ENCODE peak calls at places on chromosomes 5 and 9, in ten cellular contexts. T is K562, N is tibial nerve, C is NB4, A is stomach, Z is psoas muscle, F is ovary, B is fibroblast of mammary gland, Y is body of pancreas, D is sigmoid colon. S is an unnamed sample.

GRCh38 chr5:1438871-1439270 is 6.4 kb downstream of the SLC6A3 start:
- DNase-seq in T (no peak), N (no peak), C (no peak), A (no peak), Z (no peak), F (no peak), B (no peak), Y (no peak), D (no peak), S (no peak)

GRCh38 chr5:35198096-35198495 is 32.2 kb downstream of the PRLR start:
- DNase-seq in T (no peak), N (no peak), C (no peak), A (peak), Z (peak), F (peak), B (peak), Y (peak), D (no peak), S (peak)

GRCh38 chr5:136036991-136037705 is 8.4 kb downstream of the TGFBI start:
- DNase-seq in T (no peak), N (no peak), C (peak), A (no peak), Z (no peak), F (no peak), B (no peak), Y (peak), D (peak), S (peak)

GRCh38 chr5:169442354-169443248 is 141.0 kb upstream of the SPDL1 start:
- DNase-seq in T (no peak), N (no peak), C (peak), A (no peak), Z (no peak), F (no peak), B (peak), Y (no peak), D (no peak), S (peak)

GRCh38 chr5:6086871-6087270 is 291.5 kb downstream of the MED10 start:
- DNase-seq in T (no peak), N (no peak), C (no peak), A (no peak), Z (no peak), F (no peak), B (no peak), Y (no peak), D (no peak), S (no peak)

GRCh38 chr5:162209005-162209605 is 141.5 kb downstream of the GABRG2 start:
- DNase-seq in T (no peak), N (peak), C (peak), A (peak), Z (no peak), F (no peak), B (no peak), Y (peak), D (no peak), S (peak)

GRCh38 chr5:145922059-145922458 is 14.3 kb upstream of the SH3RF2 start:
- DNase-seq in T (no peak), N (no peak), C (no peak), A (no peak), Z (no peak), F (no peak), B (no peak), Y (no peak), D (no peak), S (no peak)

GRCh38 chr5:152271420-152271819 is 133.7 kb downstream of the NMUR2 start:
- DNase-seq in T (no peak), N (no peak), C (peak), A (peak), Z (no peak), F (peak), B (peak), Y (peak), D (no peak), S (peak)

GRCh38 chr5:116418774-116419173 is 155.8 kb downstream of the SEMA6A start:
- DNase-seq in T (no peak), N (no peak), C (no peak), A (no peak), Z (no peak), F (no peak), B (no peak), Y (no peak), D (no peak), S (no peak)

GRCh38 chr5:151153766-151154272 is 3.8 kb downstream of the ANXA6 start:
- DNase-seq in T (no peak), N (no peak), C (no peak), A (no peak), Z (no peak), F (no peak), B (no peak), Y (no peak), D (no peak), S (no peak)

GRCh38 chr9:115220339-115221009 is 102.5 kb upstream of the TNC start:
- DNase-seq in T (no peak), N (no peak), C (no peak), A (no peak), Z (no peak), F (no peak), B (no peak), Y (no peak), D (no peak), S (peak)

GRCh38 chr9:137745541-137745991 is 126.8 kb downstream of the EHMT1 start:
- DNase-seq in T (peak), N (no peak), C (peak), A (no peak), Z (no peak), F (no peak), B (no peak), Y (peak), D (no peak), S (peak)

GRCh38 chr9:8259028-8259427 is 459.4 kb upstream of the DMAC1 start:
- DNase-seq in T (no peak), N (no peak), C (no peak), A (no peak), Z (no peak), F (no peak), B (no peak), Y (no peak), D (no peak), S (no peak)

GRCh38 chr9:95084254-95084934 is 233.1 kb downstream of the FANCC start:
- DNase-seq in T (no peak), N (no peak), C (no peak), A (no peak), Z (no peak), F (no peak), B (no peak), Y (no peak), D (peak), S (no peak)

GRCh38 chr5:175861337-175862130 is 9.8 kb upstream of the CPLX2 start:
- DNase-seq in T (no peak), N (no peak), C (no peak), A (no peak), Z (no peak), F (no peak), B (no peak), Y (no peak), D (no peak), S (no peak)

GRCh38 chr5:140182803-140183367 is 7.9 kb downstream of the CYSTM1 start:
- DNase-seq in T (no peak), N (peak), C (peak), A (no peak), Z (peak), F (peak), B (peak), Y (peak), D (peak), S (peak)

GRCh38 chr5:167624053-167624452 is 667.4 kb upstream of the WWC1 start:
- DNase-seq in T (no peak), N (no peak), C (no peak), A (no peak), Z (no peak), F (no peak), B (no peak), Y (no peak), D (no peak), S (no peak)

GRCh38 chr9:91315191-91315590 is 46.5 kb downstream of the AUH start:
- DNase-seq in T (no peak), N (no peak), C (no peak), A (peak), Z (no peak), F (no peak), B (no peak), Y (peak), D (no peak), S (no peak)

GRCh38 chr5:9462109-9462508 is 83.8 kb downstream of the SEMA5A start:
- DNase-seq in T (no peak), N (no peak), C (no peak), A (no peak), Z (no peak), F (no peak), B (no peak), Y (no peak), D (no peak), S (no peak)

GRCh38 chr5:59133801-59134261 is 551.0 kb downstream of the RAB3C start:
- DNase-seq in T (no peak), N (no peak), C (peak), A (no peak), Z (no peak), F (no peak), B (peak), Y (no peak), D (no peak), S (peak)

GRCh38 chr9:114671605-114672004 is 10.4 kb downstream of the TEX48 start:
- DNase-seq in T (no peak), N (no peak), C (no peak), A (peak), Z (no peak), F (no peak), B (no peak), Y (peak), D (no peak), S (no peak)

GRCh38 chr9:27377811-27378345 is 80.9 kb upstream of the EQTN start:
- DNase-seq in T (no peak), N (no peak), C (no peak), A (no peak), Z (no peak), F (no peak), B (no peak), Y (no peak), D (no peak), S (no peak)

GRCh38 chr5:15286659-15287058 is 213.3 kb upstream of the FBXL7 start:
- DNase-seq in T (no peak), N (no peak), C (peak), A (no peak), Z (no peak), F (no peak), B (no peak), Y (no peak), D (no peak), S (peak)

GRCh38 chr9:69857131-69857530 is 36.5 kb downstream of the CFAP95 start:
- DNase-seq in T (no peak), N (no peak), C (no peak), A (no peak), Z (no peak), F (no peak), B (peak), Y (no peak), D (no peak), S (peak)

GRCh38 chr9:37412431-37413151 is 9.9 kb upstream of the GRHPR start:
- DNase-seq in T (no peak), N (no peak), C (no peak), A (no peak), Z (peak), F (no peak), B (no peak), Y (no peak), D (no peak), S (peak)

GRCh38 chr5:96687812-96688453 is 25.8 kb downstream of the CAST start:
- DNase-seq in T (peak), N (no peak), C (peak), A (no peak), Z (no peak), F (no peak), B (peak), Y (no peak), D (no peak), S (peak)

GRCh38 chr5:95078868-95079267 is 206.0 kb downstream of the MCTP1 start:
- DNase-seq in T (no peak), N (no peak), C (no peak), A (no peak), Z (no peak), F (no peak), B (no peak), Y (no peak), D (no peak), S (no peak)

GRCh38 chr5:16889972-16890519 is 46.0 kb downstream of the MYO10 start:
- DNase-seq in T (no peak), N (no peak), C (no peak), A (no peak), Z (no peak), F (no peak), B (peak), Y (peak), D (no peak), S (peak)

GRCh38 chr9:92100237-92100911 is 14.8 kb downstream of the SPTLC1 start:
- DNase-seq in T (no peak), N (no peak), C (no peak), A (no peak), Z (no peak), F (no peak), B (peak), Y (no peak), D (no peak), S (peak)

GRCh38 chr9:72933730-72934665 is 18.9 kb downstream of the ALDH1A1 start:
- DNase-seq in T (no peak), N (no peak), C (no peak), A (no peak), Z (no peak), F (no peak), B (no peak), Y (no peak), D (no peak), S (no peak)

GRCh38 chr9:76902395-76902794 is 3.5 kb downstream of the PRUNE2 start:
- DNase-seq in T (no peak), N (no peak), C (no peak), A (no peak), Z (no peak), F (no peak), B (no peak), Y (no peak), D (no peak), S (no peak)

DNA sequence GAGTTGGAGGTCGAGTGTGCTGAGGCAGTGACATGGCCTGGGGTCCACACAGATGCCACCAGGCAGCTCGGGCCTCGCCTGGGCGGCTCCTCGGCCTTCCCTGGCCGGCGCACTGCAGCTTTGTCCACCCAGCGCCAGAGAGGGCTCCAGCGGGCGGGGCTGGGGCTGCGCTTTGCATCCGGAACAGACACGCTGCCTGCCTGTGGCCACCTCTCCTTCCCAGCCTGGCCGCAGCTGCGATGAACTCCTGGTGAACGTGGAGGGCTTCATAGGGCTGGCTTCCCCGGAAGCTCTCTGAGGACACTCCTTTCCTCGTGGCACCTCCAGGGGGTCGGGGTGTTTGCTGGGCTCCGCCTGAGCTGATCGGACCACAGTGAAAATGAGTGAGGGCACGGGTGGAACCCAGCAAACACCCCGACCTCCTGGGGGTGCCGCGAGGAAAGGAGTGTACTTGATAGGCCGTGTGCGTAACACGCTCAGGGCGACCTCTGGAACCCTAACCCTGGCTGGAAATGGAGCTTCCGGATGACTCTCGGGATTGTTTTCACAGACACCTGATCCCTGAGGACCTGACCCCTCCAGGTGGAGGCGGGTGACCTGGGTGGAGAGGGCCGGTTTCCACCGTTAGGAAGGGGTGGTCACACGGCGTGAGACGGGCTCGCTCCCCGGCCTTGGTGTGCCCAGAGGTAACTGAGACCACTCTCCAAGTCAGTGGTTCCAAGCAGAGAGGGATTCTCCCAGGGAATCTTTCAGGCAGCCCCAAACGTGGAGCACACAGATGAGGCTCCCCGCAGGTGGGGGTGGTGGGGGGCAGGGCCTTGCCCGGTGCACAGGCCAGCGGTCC is 31.8 kb upstream of the RXRA start:
- DNase-seq in T (peak), N (peak), C (no peak), A (peak), Z (peak), F (peak), B (peak), Y (no peak), D (peak), S (peak)
- H3K4me3 ChIP-seq in T (no peak), N (peak), C (no peak), A (peak), Z (peak), F (peak), B (no peak), Y (no peak), D (peak), S (peak)

GRCh38 chr5:143093452-143094086 is 309.9 kb downstream of the NR3C1 start:
- DNase-seq in T (no peak), N (no peak), C (no peak), A (no peak), Z (no peak), F (no peak), B (no peak), Y (no peak), D (no peak), S (no peak)

GRCh38 chr5:143094087-143094511 is 309.4 kb downstream of the NR3C1 start:
- DNase-seq in T (no peak), N (no peak), C (no peak), A (no peak), Z (no peak), F (peak), B (peak), Y (no peak), D (no peak), S (peak)
- TF ChIP-seq CTCF in T (no peak), N (no peak), C (no peak), A (no peak), Z (no peak), F (no peak), B (no peak), Y (no peak), D (no peak), S (no peak)

GRCh38 chr9:134455951-134456739 is 129.9 kb downstream of the RXRA start:
- DNase-seq in T (peak), N (peak), C (peak), A (peak), Z (peak), F (peak), B (peak), Y (peak), D (peak), S (peak)
- H3K4me3 ChIP-seq in T (no peak), N (peak), C (no peak), A (peak), Z (peak), F (peak), B (no peak), Y (no peak), D (peak), S (peak)

GRCh38 chr9:11235061-11235460 is 622.3 kb upstream of the PTPRD start:
- DNase-seq in T (no peak), N (no peak), C (no peak), A (no peak), Z (no peak), F (no peak), B (no peak), Y (no peak), D (no peak), S (no peak)
- TF ChIP-seq CTCF in T (no peak), N (no peak), C (no peak), A (no peak), Z (no peak), F (no peak), B (no peak), Y (no peak), D (no peak), S (no peak)

GRCh38 chr9:98706651-98707103 is 2.1 kb downstream of the GABBR2 start:
- DNase-seq in T (no peak), N (no peak), C (peak), A (no peak), Z (no peak), F (no peak), B (peak), Y (no peak), D (no peak), S (peak)
- H3K4me3 ChIP-seq in T (no peak), N (no peak), C (no peak), A (no peak), Z (no peak), F (no peak), B (peak), Y (no peak), D (no peak), S (no peak)

GRCh38 chr5:111757582-111758283 is 739 bp upstream of the NREP start:
- DNase-seq in T (peak), N (peak), C (peak), A (peak), Z (peak), F (peak), B (peak), Y (peak), D (peak), S (peak)
- TF ChIP-seq CTCF in T (no peak), N (no peak), C (no peak), A (no peak), Z (peak), F (no peak), B (no peak), Y (no peak), D (no peak), S (no peak)

GRCh38 chr5:30475429-30475828 is 718.1 kb upstream of the CDH6 start:
- DNase-seq in T (no peak), N (no peak), C (no peak), A (no peak), Z (no peak), F (no peak), B (no peak), Y (no peak), D (no peak), S (no peak)
- H3K4me3 ChIP-seq in T (no peak), N (no peak), C (no peak), A (no peak), Z (no peak), F (no peak), B (no peak), Y (no peak), D (no peak), S (no peak)

GRCh38 chr9:110427497-110428104 is 89.9 kb upstream of the TXNDC8 start:
- DNase-seq in T (peak), N (peak), C (peak), A (peak), Z (peak), F (peak), B (peak), Y (peak), D (no peak), S (peak)

GRCh38 chr9:110429453-110429852 is 91.8 kb upstream of the TXNDC8 start:
- DNase-seq in T (no peak), N (no peak), C (no peak), A (no peak), Z (no peak), F (no peak), B (peak), Y (no peak), D (no peak), S (peak)

GRCh38 chr9:110426052-110426709 is 88.5 kb upstream of the TXNDC8 start:
- DNase-seq in T (no peak), N (no peak), C (peak), A (no peak), Z (no peak), F (no peak), B (peak), Y (no peak), D (no peak), S (peak)
- TF ChIP-seq CTCF in T (no peak), N (peak), C (peak), A (no peak), Z (no peak), F (no peak), B (peak), Y (peak), D (no peak), S (peak)

S was measured in choroid plexus epithelial cell.